ENCODE peak calls at places on chromosomes 13 and 19, in nine cellular contexts. D is lung, Y is K562, L is left lung, G is fibroblast of lung, H is heart left ventricle, V is neural progenitor cell, R is pancreas, T is gastrocnemius medialis. W is an unnamed sample. For H3K9me3, the result is how much of the 10 kb centered on the place peaks cover.

GRCh38 chr13:39329182-39329639 is 273.8 kb downstream of the LHFPL6 start:
- DNase-seq in G (peak), L (no peak), T (no peak), D (no peak), H (no peak), Y (no peak), R (no peak), V (no peak), W (no peak)

GRCh38 chr13:108963846-108964600 is 334.6 kb downstream of the MYO16 start:
- DNase-seq in L (no peak), V (no peak), H (no peak), R (no peak), G (peak), D (no peak), T (no peak), Y (no peak), W (no peak)

GRCh38 chr19:11560404-11560988 is 1.5 kb upstream of the ELOF1 start:
- DNase-seq in V (peak), Y (peak), H (no peak), T (no peak), G (peak), D (peak), R (peak), L (no peak), W (no peak)

GRCh38 chr13:53151692-53152421 is 123.2 kb downstream of the OLFM4 start:
- DNase-seq in R (peak), G (peak), L (no peak), T (no peak), H (no peak), D (no peak), Y (peak), V (peak), W (no peak)

GRCh38 chr13:110571897-110572777 is 10.6 kb upstream of the RAB20 start:
- DNase-seq in H (no peak), T (no peak), G (no peak), R (no peak), D (no peak), Y (no peak), V (no peak), L (no peak), W (no peak)

GRCh38 chr19:3818479-3818878 is 32.3 kb upstream of the MATK start:
- DNase-seq in V (no peak), H (no peak), T (no peak), R (no peak), D (no peak), Y (no peak), L (no peak), G (peak), W (no peak)

GRCh38 chr13:112726018-112726767 is 36.4 kb downstream of the ATP11A start:
- DNase-seq in T (no peak), H (no peak), V (no peak), L (no peak), G (no peak), R (no peak), Y (no peak), D (no peak), W (no peak)

GRCh38 chr19:47680858-47681332 is 32.3 kb upstream of the EHD2 start:
- DNase-seq in Y (no peak), T (no peak), G (no peak), V (no peak), R (no peak), D (no peak), L (no peak), H (no peak), W (no peak)

GRCh38 chr13:50448535-50448981 is 394.9 kb downstream of the DLEU7 start:
- DNase-seq in T (no peak), L (no peak), Y (no peak), H (no peak), V (no peak), D (no peak), G (no peak), R (no peak), W (no peak)

GRCh38 chr13:110396913-110397379 is 89.9 kb downstream of the COL4A2 start:
- DNase-seq in R (peak), D (peak), L (peak), G (peak), T (peak), Y (no peak), H (peak), V (no peak), W (no peak)

GRCh38 chr13:98648676-98649075 is 71.8 kb upstream of the STK24 start:
- DNase-seq in G (no peak), D (no peak), V (no peak), H (no peak), R (no peak), T (no peak), Y (no peak), L (no peak), W (no peak)

GRCh38 chr13:60335531-60335930 is 61.5 kb upstream of the TDRD3 start:
- DNase-seq in G (peak), T (no peak), V (peak), L (no peak), D (no peak), Y (no peak), R (no peak), H (no peak), W (no peak)

GRCh38 chr13:95536629-95537241 is 15.8 kb upstream of the CLDN10 start:
- DNase-seq in H (no peak), T (no peak), R (peak), D (no peak), Y (no peak), G (no peak), L (no peak), V (no peak), W (no peak)

GRCh38 chr19:29378126-29378525 is 147.7 kb upstream of the VSTM2B start:
- DNase-seq in T (no peak), G (no peak), H (no peak), Y (no peak), R (no peak), L (no peak), D (peak), V (no peak), W (no peak)

GRCh38 chr19:55432355-55432959 is 10.6 kb downstream of the SHISA7 start:
- DNase-seq in Y (no peak), G (no peak), V (no peak), T (no peak), D (no peak), R (no peak), L (no peak), H (no peak), W (no peak)

GRCh38 chr13:66180806-66181205 is 1049.3 kb downstream of the PCDH9 start:
- DNase-seq in G (peak), R (no peak), H (no peak), T (peak), D (no peak), Y (no peak), L (no peak), V (no peak), W (no peak)

GRCh38 chr13:42041017-42041683 is 7.3 kb upstream of the DGKH start:
- DNase-seq in Y (peak), H (peak), V (peak), D (peak), R (peak), T (peak), L (peak), G (peak), W (no peak)

GRCh38 chr13:90696254-90696653 is 651.2 kb upstream of the MIR17HG start:
- DNase-seq in L (no peak), H (no peak), T (no peak), G (peak), V (no peak), D (no peak), R (no peak), Y (no peak), W (no peak)

GRCh38 chr19:10431254-10431942 is 11.1 kb downstream of the PDE4A start:
- DNase-seq in D (peak), T (peak), Y (peak), R (no peak), G (peak), L (peak), H (peak), V (no peak), W (no peak)
- TF ChIP-seq CTCF in D (no peak), T (no peak), Y (no peak), R (no peak), G (no peak), L (no peak), H (no peak), V (no peak), W (no peak)

DNA sequence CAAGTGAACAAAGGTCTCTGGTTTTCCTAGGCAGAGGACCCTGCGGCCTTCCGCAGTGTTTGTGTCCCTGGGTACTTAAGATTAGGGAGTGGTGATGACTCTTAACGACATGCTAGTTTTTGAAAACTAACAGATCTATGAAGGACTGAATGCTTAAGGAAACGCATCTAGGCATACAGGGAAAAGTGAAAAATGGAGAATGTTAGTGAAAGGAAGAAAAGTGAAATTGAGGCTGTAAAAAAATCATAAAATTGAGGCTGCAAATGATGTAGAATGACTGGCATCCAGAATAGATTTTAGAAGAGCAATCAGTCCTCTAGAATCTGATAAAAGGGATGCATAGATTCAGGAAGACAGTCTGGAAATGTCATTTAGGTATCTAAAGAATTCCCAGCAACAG is 3.5 kb downstream of the ZNF260 start:
- DNase-seq in R (no peak), L (no peak), V (no peak), T (no peak), G (no peak), H (no peak), D (no peak), Y (no peak), W (no peak)
- H3K9me3 ChIP-seq in R (under half), L (under half), V (under half), T (under half), G (under half), H (half or more), D (under half), Y (under half), W (half or more)

GRCh38 chr13:27964741-27965323 is 4.3 kb downstream of the CDX2 start:
- DNase-seq in V (no peak), D (no peak), L (no peak), G (no peak), H (no peak), T (no peak), R (no peak), Y (no peak), W (no peak)
- H3K4me3 ChIP-seq in V (no peak), D (no peak), L (no peak), G (no peak), H (no peak), T (no peak), R (no peak), Y (no peak), W (no peak)

DNA sequence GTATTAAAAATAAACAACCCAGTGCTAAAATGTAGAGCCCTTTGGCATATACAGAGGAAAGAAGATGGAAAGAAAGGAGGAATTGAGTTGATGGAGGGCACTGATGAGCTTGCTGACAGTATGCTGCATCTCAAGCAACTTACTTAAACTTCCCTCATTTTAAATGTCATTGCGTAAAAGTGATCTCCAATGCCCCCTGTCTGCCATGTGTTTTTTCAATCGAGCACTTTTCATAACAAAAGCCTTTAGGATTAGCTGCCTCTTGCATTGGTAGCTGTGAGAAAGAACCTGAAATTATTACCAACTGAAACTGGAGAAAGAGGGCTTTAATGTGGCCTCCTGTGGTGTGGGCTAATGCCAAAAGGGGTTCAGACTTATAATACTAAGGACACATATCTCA is 541.6 kb downstream of the SUCLA2 start:
- DNase-seq in T (no peak), D (no peak), Y (no peak), L (no peak), V (peak), H (no peak), R (no peak), G (peak), W (no peak)
- TF ChIP-seq CTCF in T (no peak), D (no peak), Y (no peak), L (no peak), V (peak), H (no peak), R (no peak), G (peak), W (no peak)

GRCh38 chr19:56595548-56595899 is 422 bp downstream of the ZNF71 start:
- DNase-seq in R (no peak), Y (no peak), T (no peak), V (no peak), L (no peak), H (no peak), D (no peak), G (peak), W (no peak)

GRCh38 chr19:56603829-56604228 is 8.7 kb downstream of the ZNF71 start:
- DNase-seq in L (no peak), D (no peak), R (no peak), Y (no peak), T (no peak), G (peak), V (no peak), H (no peak), W (no peak)

GRCh38 chr19:56597696-56598095 is 2.6 kb downstream of the ZNF71 start:
- DNase-seq in L (no peak), Y (no peak), H (no peak), V (no peak), D (no peak), G (peak), R (no peak), T (no peak), W (no peak)

GRCh38 chr19:56596676-56597075 is 1.6 kb downstream of the ZNF71 start:
- DNase-seq in V (no peak), H (no peak), T (no peak), D (no peak), G (no peak), Y (no peak), L (no peak), R (no peak), W (no peak)

DNA sequence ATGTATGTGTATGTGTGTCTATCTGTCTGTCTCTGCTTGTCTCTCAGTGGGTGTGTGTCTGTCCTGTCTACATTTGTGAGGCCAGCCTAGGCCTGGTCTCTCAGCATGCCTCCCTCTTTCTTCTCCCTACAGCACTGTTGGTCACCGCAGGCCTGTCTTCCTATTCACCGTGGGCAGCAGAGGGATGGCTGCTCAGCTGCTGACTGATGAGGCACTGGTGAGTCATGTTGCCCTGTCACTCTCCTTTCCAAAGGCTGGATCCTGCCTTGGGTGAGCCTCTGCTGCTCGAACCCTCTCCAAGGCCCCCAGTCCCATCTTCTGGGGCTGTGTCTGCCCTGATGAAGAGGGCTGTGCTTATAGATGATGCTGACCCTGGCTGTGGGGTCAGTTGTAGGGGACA is 6.3 kb downstream of the ZNF71 start:
- DNase-seq in G (peak), H (no peak), R (no peak), T (no peak), Y (no peak), D (no peak), V (no peak), L (no peak), W (no peak)
- H3K9me3 ChIP-seq in G (under half), H (under half), R (under half), T (under half), Y (under half), D (under half), V (under half), L (under half), W (under half)

GRCh38 chr19:45768644-45769053 is 403 bp downstream of the SIX5 start:
- DNase-seq in Y (peak), D (no peak), R (no peak), T (no peak), L (no peak), V (peak), G (peak), H (no peak), W (no peak)
- H3K4me3 ChIP-seq in Y (peak), D (peak), R (peak), T (peak), L (peak), V (peak), G (peak), H (peak), W (peak)

DNA sequence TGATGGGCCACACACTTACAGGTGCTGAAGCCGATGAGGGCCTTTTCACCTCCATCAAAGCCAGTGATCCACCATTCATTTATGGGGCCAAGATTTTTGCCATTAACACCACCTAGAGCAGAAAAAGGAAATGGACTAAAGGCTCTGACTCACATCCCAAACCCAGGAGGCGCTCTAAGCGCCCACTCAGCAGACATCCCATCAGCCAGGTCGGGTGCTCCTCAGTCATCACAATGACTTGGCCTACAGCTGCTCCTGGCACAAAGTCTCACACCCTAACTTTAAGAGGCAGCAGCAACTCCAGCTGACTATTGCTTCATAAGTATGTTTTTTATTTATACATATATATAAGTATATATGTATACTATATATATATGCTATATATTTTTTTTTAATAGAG is 36.1 kb upstream of the EIF3G start:
- DNase-seq in T (no peak), L (no peak), R (no peak), V (no peak), H (no peak), G (peak), Y (no peak), D (no peak), W (no peak)
- TF ChIP-seq CTCF in T (no peak), L (no peak), R (no peak), V (no peak), H (no peak), G (no peak), Y (no peak), D (no peak), W (no peak)

DNA sequence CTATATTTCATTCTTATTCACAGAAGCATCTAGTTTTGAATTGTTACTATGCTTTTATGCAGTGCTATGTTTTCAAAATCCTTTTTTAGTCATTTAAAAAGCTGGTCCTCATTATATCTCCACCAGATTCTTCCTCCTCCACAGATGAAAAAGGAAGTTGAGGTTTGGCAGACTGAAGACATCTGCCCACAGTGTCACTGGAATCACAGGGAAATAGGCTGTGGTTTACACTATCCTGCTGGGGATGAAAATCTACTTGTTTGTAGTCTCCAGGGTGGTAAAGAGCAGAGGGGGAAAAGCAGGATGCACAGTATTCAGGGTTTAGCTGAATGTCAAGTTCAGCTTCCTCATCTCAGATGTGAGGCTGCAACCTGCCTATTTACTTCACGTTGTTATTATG is 351.2 kb downstream of the DNAJC15 start:
- DNase-seq in T (no peak), V (no peak), D (no peak), Y (no peak), G (peak), R (no peak), H (no peak), L (no peak), W (no peak)
- H3K9me3 ChIP-seq in T (under half), V (under half), D (under half), Y (under half), G (under half), R (under half), H (under half), L (under half), W (under half)

DNA sequence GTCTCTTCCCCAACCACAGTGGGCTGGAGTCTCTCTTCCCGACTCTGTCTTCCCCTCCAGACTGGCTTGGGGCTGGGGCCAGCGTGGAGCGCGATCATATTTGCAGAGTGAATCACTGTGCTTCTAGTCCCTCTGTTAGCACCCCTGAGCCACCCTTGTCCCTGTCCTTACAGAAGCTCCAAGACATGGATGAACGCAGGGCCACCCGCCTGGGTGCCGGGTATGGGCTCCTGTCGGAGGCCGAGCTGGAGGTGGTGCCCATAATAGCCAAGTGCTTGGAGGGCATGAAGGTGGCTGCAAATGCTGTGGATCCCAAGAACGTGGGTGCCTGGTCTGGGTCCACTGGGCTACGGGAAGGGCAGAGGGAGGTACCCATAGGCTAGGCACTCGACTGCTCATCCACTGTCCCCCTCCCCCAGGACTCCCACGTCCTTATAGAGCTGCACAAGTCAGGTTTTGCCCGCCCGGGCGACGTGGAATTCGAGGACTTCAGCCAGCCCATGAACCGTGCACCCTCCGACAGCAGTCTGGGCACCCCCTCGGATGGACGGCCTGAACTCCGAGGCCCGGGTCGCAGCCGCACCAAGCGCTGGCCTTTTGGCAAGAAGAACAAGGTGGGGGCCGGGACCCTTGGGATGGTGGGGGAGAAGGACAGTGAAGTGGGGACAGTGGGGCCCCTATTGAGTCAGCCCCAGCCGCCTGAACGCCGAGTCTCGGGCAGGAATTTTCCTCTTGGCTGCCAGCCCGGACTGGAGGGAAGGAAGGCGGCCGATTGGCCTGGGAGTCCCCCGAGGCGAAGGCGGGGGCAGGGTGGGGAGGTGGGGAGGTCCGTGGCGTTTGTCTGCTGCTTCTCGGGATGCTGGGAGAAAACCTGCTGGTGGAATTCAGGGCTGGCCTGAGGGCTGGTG is 5.2 kb downstream of the TRIP10 start:
- DNase-seq in D (peak), V (peak), T (peak), R (peak), H (peak), Y (no peak), G (peak), L (peak), W (no peak)
- H3K4me3 ChIP-seq in D (no peak), V (peak), T (peak), R (no peak), H (peak), Y (no peak), G (peak), L (no peak), W (peak)

GRCh38 chr13:36133950-36134349 is 2.8 kb upstream of the DCLK1 start:
- DNase-seq in R (no peak), D (no peak), V (no peak), L (no peak), T (no peak), Y (no peak), G (no peak), H (no peak), W (no peak)
- TF ChIP-seq CTCF in R (no peak), D (no peak), V (no peak), L (no peak), T (no peak), Y (no peak), G (peak), H (no peak), W (no peak)

W was measured in esophagus squamous epithelium.